ENCODE peak calls at places on chromosomes 11 and 22, in eight cellular contexts. Z is ascending aorta, S is transverse colon, C is adrenal gland, Y is colonic mucosa, V is tibial nerve, K is left ventricle myocardium inferior, H is pancreas. A is an unnamed sample.

GRCh38 chr11:117814766-117815261 is 9.7 kb downstream of the FXYD2 start:
- DNase-seq in Z (peak; percentile 81), S (peak; percentile 94), C (peak; percentile 74), Y (peak; percentile 90), V (peak; percentile 47), K (peak; percentile 73), H (peak; percentile 84), A (no peak)

GRCh38 chr11:29432719-29433325 is 584.0 kb downstream of the KCNA4 start:
- DNase-seq in Z (no peak), S (no peak), C (no peak), Y (no peak), V (no peak), K (no peak), H (no peak), A (peak; percentile 37)

GRCh38 chr11:13680501-13681264 is 12.2 kb downstream of the FAR1 start:
- DNase-seq in Z (no peak), S (no peak), C (no peak), Y (no peak), V (no peak), K (no peak), H (no peak), A (no peak)

GRCh38 chr22:46355369-46355995 is 20.0 kb downstream of the TRMU start:
- DNase-seq in Z (no peak), S (peak; percentile 67), C (peak; percentile 55), Y (peak; percentile 76), V (peak; percentile 28), K (peak; percentile 65), H (peak; percentile 89), A (peak; percentile 83)

GRCh38 chr11:1308745-1309497 is 511 bp downstream of the TOLLIP start:
- DNase-seq in Z (no peak), S (no peak), C (no peak), Y (no peak), V (no peak), K (no peak), H (no peak), A (no peak)

GRCh38 chr22:38397189-38398097 is 57.6 kb downstream of the KCNJ4 start:
- DNase-seq in Z (no peak), S (peak; percentile 59), C (peak; percentile 42), Y (peak; percentile 68), V (no peak), K (peak; percentile 64), H (peak; percentile 70), A (no peak)

GRCh38 chr11:114426280-114426679 is 13.0 kb upstream of the REXO2 start:
- DNase-seq in Z (no peak), S (no peak), C (no peak), Y (no peak), V (no peak), K (no peak), H (no peak), A (no peak)

GRCh38 chr11:74611369-74611861 is 19.0 kb downstream of the POLD3 start:
- DNase-seq in Z (no peak), S (no peak), C (no peak), Y (no peak), V (no peak), K (no peak), H (no peak), A (no peak)

GRCh38 chr22:49975543-49976389 is 15.2 kb downstream of the PIM3 start:
- DNase-seq in Z (peak; percentile 59), S (peak; percentile 37), C (peak; percentile 11), Y (peak; percentile 47), V (no peak), K (peak; percentile 12), H (peak; percentile 55), A (peak; percentile 42)

GRCh38 chr11:60941371-60942119 is 10.4 kb downstream of the SLC15A3 start:
- DNase-seq in Z (no peak), S (no peak), C (no peak), Y (no peak), V (no peak), K (no peak), H (no peak), A (no peak)

GRCh38 chr11:5992604-5993251 is 5.9 kb upstream of the OR52L1 start:
- DNase-seq in Z (no peak), S (no peak), C (no peak), Y (no peak), V (no peak), K (no peak), H (no peak), A (no peak)

GRCh38 chr22:29217827-29218757 is 12.4 kb downstream of the EMID1 start:
- DNase-seq in Z (peak; percentile 51), S (no peak), C (no peak), Y (no peak), V (no peak), K (no peak), H (no peak), A (no peak)

GRCh38 chr11:77874206-77874605 is 53.3 kb downstream of the AAMDC start:
- DNase-seq in Z (no peak), S (no peak), C (no peak), Y (no peak), V (no peak), K (no peak), H (no peak), A (no peak)

GRCh38 chr22:37735054-37735453 is 38.2 kb downstream of the TRIOBP start:
- DNase-seq in Z (no peak), S (no peak), C (peak; percentile 81), Y (peak; percentile 57), V (no peak), K (peak; percentile 41), H (peak; percentile 73), A (peak; percentile 77)

GRCh38 chr11:126969865-126970479 is 30.6 kb downstream of the KIRREL3 start:
- DNase-seq in Z (no peak), S (no peak), C (no peak), Y (no peak), V (no peak), K (no peak), H (no peak), A (peak; percentile 28)

GRCh38 chr11:36478700-36479329 is 31.3 kb downstream of the TRAF6 start:
- DNase-seq in Z (no peak), S (peak; percentile 30), C (peak; percentile 47), Y (no peak), V (no peak), K (no peak), H (no peak), A (peak; percentile 57)

GRCh38 chr22:41998361-41999261 is at the start of gene WBP2NL:
- DNase-seq in Z (peak; percentile 81), S (peak; percentile 91), C (peak; percentile 91), Y (peak; percentile 91), V (peak; percentile 54), K (peak; percentile 73), H (peak; percentile 91), A (peak; percentile 88)

GRCh38 chr11:118415739-118416068 is 14.3 kb downstream of the ATP5MG start:
- DNase-seq in Z (no peak), S (peak; percentile 40), C (peak; percentile 90), Y (peak; percentile 53), V (no peak), K (no peak), H (no peak), A (no peak)

GRCh38 chr11:129167315-129167714 is 24.8 kb downstream of the ARHGAP32 start:
- DNase-seq in Z (no peak), S (no peak), C (no peak), Y (no peak), V (no peak), K (no peak), H (no peak), A (no peak)
- H3K9me3 ChIP-seq in Z (no peaks in the 10 kb centered on the region), S (peaks cover 3% of the 10 kb centered on the region), C (peaks cover 5% of the 10 kb centered on the region), Y (no peaks in the 10 kb centered on the region), V (peaks cover 14% of the 10 kb centered on the region), K (peaks cover 18% of the 10 kb centered on the region), H (no peaks in the 10 kb centered on the region), A (peaks cover 13% of the 10 kb centered on the region)

GRCh38 chr22:20595461-20595860 is 88.1 kb downstream of the MED15 start:
- DNase-seq in Z (no peak), S (no peak), C (no peak), Y (no peak), V (no peak), K (no peak), H (no peak), A (no peak)
- TF ChIP-seq CTCF in Z (no peak), S (no peak), C (no peak), Y (no peak), V (no peak), K (no peak), H (no peak), A (no peak)

GRCh38 chr11:71060358-71060757 is 192.0 kb downstream of the SHANK2 start:
- DNase-seq in Z (no peak), S (no peak), C (no peak), Y (no peak), V (no peak), K (no peak), H (no peak), A (no peak)

GRCh38 chr11:71055925-71056324 is 196.5 kb downstream of the SHANK2 start:
- DNase-seq in Z (no peak), S (no peak), C (no peak), Y (no peak), V (no peak), K (no peak), H (no peak), A (no peak)

GRCh38 chr11:71062199-71062598 is 190.2 kb downstream of the SHANK2 start:
- DNase-seq in Z (no peak), S (no peak), C (no peak), Y (no peak), V (no peak), K (no peak), H (no peak), A (no peak)

GRCh38 chr11:71063129-71063528 is 189.2 kb downstream of the SHANK2 start:
- DNase-seq in Z (no peak), S (no peak), C (no peak), Y (no peak), V (no peak), K (no peak), H (no peak), A (no peak)

DNA sequence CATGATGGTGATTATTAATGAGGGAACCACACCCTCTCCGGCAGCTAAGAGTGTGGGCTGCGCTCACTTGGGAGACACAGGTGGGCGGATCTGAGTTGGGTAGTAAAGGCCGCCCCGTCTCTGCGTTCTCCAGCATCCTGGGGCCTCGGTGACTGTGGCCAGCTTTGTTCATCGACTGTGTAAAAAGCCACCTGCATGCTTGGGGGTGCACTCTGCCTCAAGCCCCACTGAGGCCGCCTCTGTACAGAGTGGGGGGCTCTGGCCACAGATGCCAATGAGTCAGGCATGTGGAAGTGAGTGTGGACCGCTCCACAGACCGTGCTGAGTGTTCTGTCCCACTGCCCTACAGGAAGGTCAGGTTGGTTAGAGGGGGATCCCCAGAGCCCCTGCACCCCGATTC is 192.7 kb downstream of the SHANK2 start:
- DNase-seq in Z (no peak), S (no peak), C (no peak), Y (no peak), V (no peak), K (no peak), H (no peak), A (no peak)
- H3K9me3 ChIP-seq in Z (no peaks in the 10 kb centered on the region), S (no peaks in the 10 kb centered on the region), C (no peaks in the 10 kb centered on the region), Y (no peaks in the 10 kb centered on the region), V (no peaks in the 10 kb centered on the region), K (no peaks in the 10 kb centered on the region), H (no peaks in the 10 kb centered on the region), A (no peaks in the 10 kb centered on the region)

DNA sequence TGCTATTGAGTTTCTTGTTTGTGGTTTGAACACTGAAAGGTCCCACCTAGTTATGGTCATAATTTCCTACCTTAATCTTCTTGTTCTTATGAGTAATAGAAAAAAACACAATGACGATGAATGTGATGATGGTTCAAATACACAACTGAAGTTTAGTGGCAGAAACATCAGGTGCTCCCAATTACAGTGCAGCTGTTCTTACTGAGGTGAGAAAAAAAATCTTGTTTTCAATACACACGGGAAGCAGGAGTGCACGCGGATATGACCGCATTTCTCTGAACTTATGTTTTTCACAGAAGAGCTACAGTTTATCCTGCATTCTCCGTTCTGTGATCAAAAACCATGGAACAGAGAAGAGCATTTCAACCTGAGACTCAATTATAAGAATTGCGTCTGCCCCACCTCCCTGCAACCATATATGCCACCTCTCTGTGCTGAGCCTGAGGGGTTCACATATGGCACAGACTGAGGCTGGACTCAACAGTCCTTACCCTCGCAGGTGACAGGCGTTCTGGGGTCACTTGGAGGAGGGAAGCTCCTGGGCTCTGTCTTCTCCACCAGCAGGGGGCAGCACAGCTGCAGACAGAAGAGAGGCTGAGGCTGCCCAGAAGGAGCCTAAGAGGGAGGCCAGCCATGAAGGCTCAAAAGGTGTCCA is 99.7 kb upstream of the IGLL5 start:
- DNase-seq in Z (no peak), S (peak; percentile 69), C (peak; percentile 47), Y (peak; percentile 70), V (peak; percentile 29), K (peak; percentile 35), H (peak; percentile 82), A (peak; percentile 64)
- TF ChIP-seq CTCF in Z (peak; percentile 22), S (peak; percentile 68), C (peak; percentile 70), Y (peak; percentile 75), V (peak; percentile 70), K (peak; percentile 70), H (peak; percentile 54), A (peak; percentile 84)

A was measured in Caco-2.